ENCODE peak calls at places on chromosomes 11 and 22, in five cellular contexts. U, K, E, Y and B are unnamed samples.
A peak's percentile ranks its signal among the peaks of the same experiment; 100 is the strongest.

GRCh38 chr11:116792869-116793475 is 1.3 kb upstream of the APOA5 start:
- ATAC-seq in U (no peak), Y (no peak), K (no peak), E (no peak), B (no peak)

GRCh38 chr11:45921561-45922424 is 663 bp upstream of the LARGE2 start:
- ATAC-seq in U (no peak), Y (no peak), E (no peak), K (no peak), B (no peak)

GRCh38 chr22:21688341-21688705 is 22.5 kb downstream of the PPIL2 start:
- ATAC-seq in E (no peak), K (no peak), U (no peak), Y (no peak), B (no peak)

GRCh38 chr11:8062781-8063257 is 18.2 kb upstream of the TUB start:
- ATAC-seq in K (no peak), E (no peak), U (no peak), Y (no peak), B (no peak)

GRCh38 chr11:68127791-68128681 is 6.8 kb upstream of the CHKA start:
- ATAC-seq in E (peak; percentile 91), Y (no peak), U (no peak), K (no peak), B (no peak)

GRCh38 chr11:60389279-60389910 is 6.9 kb upstream of the MS4A14 start:
- ATAC-seq in Y (no peak), K (peak; percentile 36), E (peak; percentile 88), U (no peak), B (no peak)

GRCh38 chr11:130181295-130182272 is 22.0 kb downstream of the ST14 start:
- ATAC-seq in E (peak; percentile 73), Y (no peak), K (no peak), U (no peak), B (no peak)

GRCh38 chr11:47905358-47906059 is 57.4 kb upstream of the NUP160 start:
- ATAC-seq in E (no peak), K (no peak), U (no peak), Y (no peak), B (no peak)

GRCh38 chr22:21104126-21104691 is 58.5 kb downstream of the LRRC74B start:
- ATAC-seq in E (no peak), Y (no peak), K (no peak), U (no peak), B (no peak)

GRCh38 chr22:27391092-27391770 is 410.3 kb downstream of the MN1 start:
- ATAC-seq in Y (no peak), E (peak; percentile 89), U (no peak), K (no peak), B (no peak)

GRCh38 chr22:39242809-39243442 is 1.9 kb downstream of the PDGFB start:
- ATAC-seq in K (no peak), Y (peak; percentile 8), U (peak; percentile 37), E (no peak), B (peak; percentile 35)

GRCh38 chr22:25154686-25154999 is 45.0 kb upstream of the CRYBB3 start:
- ATAC-seq in K (no peak), Y (no peak), E (no peak), U (no peak), B (no peak)

GRCh38 chr11:61847914-61848581 is 19.9 kb downstream of the FADS2 start:
- ATAC-seq in U (no peak), K (no peak), Y (no peak), E (no peak), B (no peak)

GRCh38 chr11:10925149-10925926 is 67.5 kb upstream of the ZBED5 start:
- ATAC-seq in Y (no peak), E (no peak), K (no peak), U (no peak), B (no peak)

GRCh38 chr11:68870470-68870869 is 28.8 kb upstream of the CPT1A start:
- ATAC-seq in K (no peak), U (no peak), Y (no peak), E (no peak), B (no peak)

GRCh38 chr11:581342-581741 is 5.1 kb downstream of the PHRF1 start:
- ATAC-seq in Y (no peak), E (peak; percentile 8), K (no peak), U (no peak), B (no peak)

GRCh38 chr11:2834893-2835767 is 50.4 kb downstream of the CDKN1C start:
- ATAC-seq in K (no peak), Y (no peak), U (no peak), E (no peak), B (no peak)

GRCh38 chr22:40050258-40050657 is 55.5 kb downstream of the FAM83F start:
- ATAC-seq in K (no peak), E (no peak), U (no peak), Y (no peak), B (no peak)

GRCh38 chr11:96267490-96268010 is 75.4 kb downstream of the MAML2 start:
- ATAC-seq in Y (peak; percentile 100), U (peak; percentile 75), K (peak; percentile 100), E (peak; percentile 24), B (peak; percentile 98)

GRCh38 chr22:27642104-27642800 is 159.3 kb downstream of the MN1 start:
- ATAC-seq in E (peak; percentile 40), U (no peak), K (no peak), Y (no peak), B (no peak)

GRCh38 chr22:21697866-21698265 is 32.1 kb downstream of the PPIL2 start:
- ATAC-seq in K (no peak), U (no peak), E (peak; percentile 7), Y (no peak), B (no peak)

GRCh38 chr22:49480896-49481650 is 346.6 kb downstream of the BRD1 start:
- ATAC-seq in E (peak; percentile 52), U (no peak), K (no peak), Y (peak; percentile 32), B (no peak)

GRCh38 chr11:942853-943252 is 17.2 kb downstream of the AP2A2 start:
- ATAC-seq in K (no peak), U (no peak), Y (no peak), E (peak; percentile 45), B (no peak)